ENCODE peak calls at places on chromosomes 12 and 14, in four cellular contexts. One of them, this sample, is unnamed.

GRCh38 chr12:114678028-114678427 is 5.9 kb downstream of the TBX3 start:
- DNase-seq in lower leg skin: no peak
- DNase-seq in HCT116: no peak
- DNase-seq in PC-3: no peak
- DNase-seq in this sample: no peak

GRCh38 chr12:116806845-116807440 is 68.8 kb downstream of the RNFT2 start:
- DNase-seq in lower leg skin: no peak
- DNase-seq in HCT116: no peak
- DNase-seq in PC-3: no peak
- DNase-seq in this sample: no peak

GRCh38 chr12:30795410-30795659 is 40.6 kb upstream of the CAPRIN2 start:
- DNase-seq in lower leg skin: no peak
- DNase-seq in HCT116: no peak
- DNase-seq in PC-3: no peak
- DNase-seq in this sample: no peak

GRCh38 chr14:50320279-50320678 is 8.2 kb downstream of the DMAC2L start:
- DNase-seq in lower leg skin: peak; percentile 39
- DNase-seq in HCT116: no peak
- DNase-seq in PC-3: no peak
- DNase-seq in this sample: no peak

GRCh38 chr12:12008232-12008850 is 62.4 kb upstream of the BCL2L14 start:
- DNase-seq in lower leg skin: no peak
- DNase-seq in HCT116: no peak
- DNase-seq in PC-3: no peak
- DNase-seq in this sample: no peak

GRCh38 chr14:88198441-88198840 is 124.6 kb downstream of the KCNK10 start:
- DNase-seq in lower leg skin: no peak
- DNase-seq in HCT116: no peak
- DNase-seq in PC-3: no peak
- DNase-seq in this sample: no peak

GRCh38 chr12:120702629-120703028 is 7.6 kb upstream of the UNC119B start:
- DNase-seq in lower leg skin: no peak
- DNase-seq in HCT116: no peak
- DNase-seq in PC-3: no peak
- DNase-seq in this sample: no peak

GRCh38 chr14:102824832-102825231 is 47.6 kb downstream of the TRAF3 start:
- DNase-seq in lower leg skin: no peak
- DNase-seq in HCT116: no peak
- DNase-seq in PC-3: peak; percentile 85
- DNase-seq in this sample: no peak

GRCh38 chr12:111430418-111431353 is 25.0 kb downstream of the SH2B3 start:
- DNase-seq in lower leg skin: no peak
- DNase-seq in HCT116: no peak
- DNase-seq in PC-3: no peak
- DNase-seq in this sample: no peak

GRCh38 chr12:13843841-13844240 is 137.6 kb downstream of the GRIN2B start:
- DNase-seq in lower leg skin: no peak
- DNase-seq in HCT116: no peak
- DNase-seq in PC-3: no peak
- DNase-seq in this sample: no peak

GRCh38 chr12:131893605-131894312 is 663 bp upstream of the ULK1 start:
- DNase-seq in lower leg skin: peak; percentile 36
- DNase-seq in HCT116: no peak
- DNase-seq in PC-3: no peak
- DNase-seq in this sample: no peak

GRCh38 chr12:89514751-89515150 is 9.8 kb downstream of the GALNT4 start:
- DNase-seq in lower leg skin: no peak
- DNase-seq in HCT116: no peak
- DNase-seq in PC-3: no peak
- DNase-seq in this sample: no peak

GRCh38 chr12:76964784-76965571 is 86.2 kb upstream of the CSRP2 start:
- DNase-seq in lower leg skin: no peak
- DNase-seq in HCT116: no peak
- DNase-seq in PC-3: no peak
- DNase-seq in this sample: no peak

GRCh38 chr12:42766754-42767153 is 177.2 kb upstream of the PRICKLE1 start:
- DNase-seq in lower leg skin: no peak
- DNase-seq in HCT116: no peak
- DNase-seq in PC-3: no peak
- DNase-seq in this sample: no peak

GRCh38 chr12:123571343-123571813 is 13.0 kb upstream of the TMED2 start:
- DNase-seq in lower leg skin: peak; percentile 61
- DNase-seq in HCT116: peak; percentile 33
- DNase-seq in PC-3: peak; percentile 35
- DNase-seq in this sample: peak; percentile 80

GRCh38 chr12:43444940-43445564 is 107.0 kb downstream of the ADAMTS20 start:
- DNase-seq in lower leg skin: peak; percentile 19
- DNase-seq in HCT116: peak; percentile 73
- DNase-seq in PC-3: peak; percentile 74
- DNase-seq in this sample: no peak

GRCh38 chr14:92651793-92652382 is 96.5 kb downstream of the LGMN start:
- DNase-seq in lower leg skin: peak; percentile 49
- DNase-seq in HCT116: no peak
- DNase-seq in PC-3: no peak
- DNase-seq in this sample: peak; percentile 87

GRCh38 chr12:29634057-29634456 is 136.6 kb upstream of the OVCH1 start:
- DNase-seq in lower leg skin: no peak
- DNase-seq in HCT116: no peak
- DNase-seq in PC-3: no peak
- DNase-seq in this sample: no peak

GRCh38 chr14:105491366-105492006 is 440 bp downstream of the TEDC1 start:
- DNase-seq in lower leg skin: peak; percentile 77
- DNase-seq in HCT116: peak; percentile 68
- DNase-seq in PC-3: peak; percentile 77
- DNase-seq in this sample: peak; percentile 95

DNA sequence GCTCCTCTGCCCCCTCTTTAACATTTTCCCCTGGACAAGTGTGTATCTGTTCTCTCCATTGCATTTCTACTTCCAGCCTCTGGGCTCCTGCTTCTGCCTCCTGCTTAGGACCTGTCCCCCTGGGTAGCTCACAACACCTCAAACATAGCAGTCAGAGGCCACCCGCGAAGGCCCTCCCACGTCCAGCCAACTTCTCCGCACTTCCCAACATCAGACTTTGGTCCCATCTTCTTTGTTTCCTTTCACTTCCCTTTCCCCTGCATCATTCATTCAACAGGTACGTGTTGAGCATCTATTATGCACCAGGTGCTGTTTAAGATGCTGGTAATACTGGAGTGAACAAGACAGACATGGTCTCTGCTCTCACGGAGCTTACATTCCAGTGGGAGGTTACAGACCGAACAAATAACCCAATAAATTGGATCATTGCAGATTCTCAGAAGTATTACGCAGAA is 3.1 kb downstream of the C12orf57 start:
- DNase-seq in lower leg skin: no peak
- DNase-seq in HCT116: no peak
- DNase-seq in PC-3: no peak
- DNase-seq in this sample: no peak
- TF ChIP-seq CTCF in lower leg skin: no peak
- TF ChIP-seq CTCF in HCT116: no peak
- TF ChIP-seq CTCF in PC-3: no peak
- TF ChIP-seq CTCF in this sample: no peak

GRCh38 chr12:51192284-51192671 is 19.3 kb upstream of the TFCP2 start:
- DNase-seq in lower leg skin: no peak
- DNase-seq in HCT116: no peak
- DNase-seq in PC-3: no peak
- DNase-seq in this sample: no peak
- TF ChIP-seq CTCF in lower leg skin: no peak
- TF ChIP-seq CTCF in HCT116: no peak
- TF ChIP-seq CTCF in PC-3: no peak
- TF ChIP-seq CTCF in this sample: no peak

GRCh38 chr12:71441836-71442566 is 2.4 kb downstream of the LGR5 start:
- DNase-seq in lower leg skin: no peak
- DNase-seq in HCT116: no peak
- DNase-seq in PC-3: no peak
- DNase-seq in this sample: no peak
- TF ChIP-seq CTCF in lower leg skin: no peak
- TF ChIP-seq CTCF in HCT116: no peak
- TF ChIP-seq CTCF in PC-3: no peak
- TF ChIP-seq CTCF in this sample: no peak

GRCh38 chr12:113659416-113659815 is 187.7 kb upstream of the LHX5 start:
- DNase-seq in lower leg skin: no peak
- DNase-seq in HCT116: no peak
- DNase-seq in PC-3: no peak
- DNase-seq in this sample: no peak

GRCh38 chr12:113655479-113655878 is 183.8 kb upstream of the LHX5 start:
- DNase-seq in lower leg skin: no peak
- DNase-seq in HCT116: no peak
- DNase-seq in PC-3: no peak
- DNase-seq in this sample: no peak

GRCh38 chr12:113659015-113659414 is 187.3 kb upstream of the LHX5 start:
- DNase-seq in lower leg skin: no peak
- DNase-seq in HCT116: no peak
- DNase-seq in PC-3: no peak
- DNase-seq in this sample: no peak

GRCh38 chr12:113658030-113658655 is 186.5 kb upstream of the LHX5 start:
- DNase-seq in lower leg skin: no peak
- DNase-seq in HCT116: no peak
- DNase-seq in PC-3: peak; percentile 54
- DNase-seq in this sample: no peak

DNA sequence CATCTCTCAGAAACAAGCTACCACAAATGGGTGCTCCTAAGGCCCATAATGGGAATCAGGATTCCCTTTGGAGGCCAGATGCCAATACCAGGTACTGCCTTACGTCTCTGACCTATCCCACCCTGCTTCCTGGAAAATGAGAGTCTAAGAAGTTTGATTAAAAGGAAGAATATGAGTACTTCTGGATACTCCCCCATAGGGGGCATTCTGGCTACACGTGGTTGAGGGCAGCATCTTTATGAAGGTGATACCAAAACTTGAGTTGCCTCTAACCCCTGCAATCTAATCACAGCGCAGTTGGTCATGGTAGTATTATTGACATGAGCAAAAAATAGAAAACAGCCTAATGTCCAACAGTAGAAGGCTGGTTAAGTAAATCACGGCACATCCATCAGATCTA is 184.2 kb upstream of the LHX5 start:
- DNase-seq in lower leg skin: no peak
- DNase-seq in HCT116: no peak
- DNase-seq in PC-3: no peak
- DNase-seq in this sample: no peak
- TF ChIP-seq CTCF in lower leg skin: no peak
- TF ChIP-seq CTCF in HCT116: peak; percentile 8
- TF ChIP-seq CTCF in PC-3: peak; percentile 40
- TF ChIP-seq CTCF in this sample: no peak

DNA sequence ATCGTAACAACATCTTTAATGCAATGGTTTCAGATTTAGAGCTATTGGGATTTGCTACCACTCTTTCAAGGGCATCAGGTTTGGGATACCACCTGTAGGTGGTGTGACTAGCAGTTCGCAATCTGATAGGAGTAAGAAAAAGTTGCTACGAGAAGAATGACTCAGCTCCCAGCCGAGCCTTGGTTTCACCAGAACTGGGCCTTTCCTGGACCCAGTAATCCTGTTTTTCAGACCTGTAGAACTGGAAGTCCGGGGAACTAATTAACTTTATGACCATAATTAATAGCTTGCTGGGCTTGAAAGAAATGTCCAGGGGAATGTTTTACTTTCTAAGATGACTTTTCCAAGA is 770 bp downstream of the ABHD4 start:
- DNase-seq in lower leg skin: no peak
- DNase-seq in HCT116: peak; percentile 16
- DNase-seq in PC-3: peak; percentile 74
- DNase-seq in this sample: no peak
- TF ChIP-seq CTCF in lower leg skin: no peak
- TF ChIP-seq CTCF in HCT116: no peak
- TF ChIP-seq CTCF in PC-3: peak; percentile 59
- TF ChIP-seq CTCF in this sample: no peak

This sample was measured in suprapubic skin.